ENCODE peak calls at places on chromosomes 12 and 14, in four cellular contexts. J is H1, K is endothelial cell of umbilical vein, Q is A549. S is an unnamed sample.
A peak's percentile ranks its signal among the peaks of the same experiment; 100 is the strongest.

GRCh38 chr12:122350444-122350843 is 72.0 kb downstream of the CLIP1 start:
- DNase-seq in J (no peak), Q (no peak), K (peak; percentile 91), S (no peak)

GRCh38 chr12:1605129-1606020 is 11.0 kb upstream of the FBXL14 start:
- DNase-seq in J (no peak), K (peak; percentile 81), Q (peak; percentile 88), S (peak; percentile 82)

GRCh38 chr12:78209851-78210493 is 379.3 kb downstream of the NAV3 start:
- DNase-seq in K (no peak), Q (no peak), J (no peak), S (no peak)

GRCh38 chr14:95480109-95480886 is 36.2 kb downstream of the SYNE3 start:
- DNase-seq in K (no peak), J (no peak), Q (no peak), S (no peak)

GRCh38 chr14:35134329-35135123 is 12.2 kb downstream of the PRORP start:
- DNase-seq in Q (no peak), J (no peak), K (no peak), S (no peak)

GRCh38 chr12:39988574-39988973 is 117.3 kb downstream of the SLC2A13 start:
- DNase-seq in K (no peak), Q (no peak), J (no peak), S (no peak)

GRCh38 chr14:34420547-34421150 is 41.4 kb downstream of the SPTSSA start:
- DNase-seq in K (no peak), Q (no peak), J (no peak), S (peak; percentile 10)

GRCh38 chr12:12529783-12530421 is 32.8 kb downstream of the DUSP16 start:
- DNase-seq in J (no peak), K (no peak), Q (no peak), S (no peak)

GRCh38 chr14:38851109-38851508 is 251.9 kb downstream of the SEC23A start:
- DNase-seq in J (no peak), Q (no peak), K (no peak), S (no peak)

GRCh38 chr12:19436931-19437330 is 2.4 kb upstream of the AEBP2 start:
- DNase-seq in Q (no peak), J (no peak), K (no peak), S (no peak)

GRCh38 chr12:87382959-87383591 is 646.1 kb downstream of the C12orf50 start:
- DNase-seq in K (no peak), J (no peak), Q (no peak), S (peak; percentile 5)

GRCh38 chr12:34406228-34406995 is 384.1 kb downstream of the ALG10 start:
- DNase-seq in K (no peak), J (no peak), Q (no peak), S (no peak)

GRCh38 chr12:636632-637031 is 26.6 kb downstream of the NINJ2 start:
- DNase-seq in J (no peak), K (no peak), Q (no peak), S (no peak)

GRCh38 chr12:122862872-122863701 is 27.8 kb downstream of the HIP1R start:
- DNase-seq in K (no peak), J (no peak), Q (no peak), S (no peak)

GRCh38 chr14:54637270-54637669 is 70.3 kb downstream of the SAMD4A start:
- DNase-seq in K (no peak), J (no peak), Q (no peak), S (no peak)

GRCh38 chr12:69502342-69503081 is 32.3 kb downstream of the FRS2 start:
- DNase-seq in J (no peak), K (no peak), Q (peak; percentile 31), S (no peak)

GRCh38 chr12:95386056-95386455 is 87.9 kb upstream of the METAP2 start:
- DNase-seq in J (no peak), Q (no peak), K (no peak), S (no peak)

GRCh38 chr14:37185670-37186069 is 12.1 kb upstream of the MIPOL1 start:
- DNase-seq in J (no peak), Q (no peak), K (no peak), S (no peak)

GRCh38 chr14:101120636-101121398 is 217.3 kb upstream of the RTL1 start:
- DNase-seq in Q (no peak), K (no peak), J (no peak), S (peak; percentile 89)

GRCh38 chr14:103634156-103634555 is 5.1 kb downstream of the KLC1 start:
- DNase-seq in K (no peak), J (no peak), Q (no peak), S (no peak)

GRCh38 chr12:53113307-53113706 is 10.0 kb downstream of the SOAT2 start:
- DNase-seq in K (no peak), J (no peak), Q (no peak), S (no peak)

GRCh38 chr14:103711516-103712431 is 3.5 kb downstream of the XRCC3 start:
- DNase-seq in J (no peak), K (peak; percentile 45), Q (no peak), S (no peak)

GRCh38 chr12:62631531-62632520 is 165.2 kb downstream of the MON2 start:
- DNase-seq in Q (peak; percentile 68), J (no peak), K (peak; percentile 68), S (peak; percentile 24)

GRCh38 chr12:49633703-49634311 is 10.4 kb downstream of the PRPF40B start:
- DNase-seq in K (no peak), Q (no peak), J (no peak), S (no peak)

GRCh38 chr12:49632401-49632800 is 9.0 kb downstream of the PRPF40B start:
- DNase-seq in Q (no peak), K (no peak), J (no peak), S (no peak)

GRCh38 chr12:49627752-49628360 is 4.5 kb downstream of the PRPF40B start:
- DNase-seq in K (peak; percentile 59), J (no peak), Q (no peak), S (no peak)

GRCh38 chr12:49632986-49633702 is 9.8 kb downstream of the PRPF40B start:
- DNase-seq in Q (no peak), J (no peak), K (no peak), S (no peak)

DNA sequence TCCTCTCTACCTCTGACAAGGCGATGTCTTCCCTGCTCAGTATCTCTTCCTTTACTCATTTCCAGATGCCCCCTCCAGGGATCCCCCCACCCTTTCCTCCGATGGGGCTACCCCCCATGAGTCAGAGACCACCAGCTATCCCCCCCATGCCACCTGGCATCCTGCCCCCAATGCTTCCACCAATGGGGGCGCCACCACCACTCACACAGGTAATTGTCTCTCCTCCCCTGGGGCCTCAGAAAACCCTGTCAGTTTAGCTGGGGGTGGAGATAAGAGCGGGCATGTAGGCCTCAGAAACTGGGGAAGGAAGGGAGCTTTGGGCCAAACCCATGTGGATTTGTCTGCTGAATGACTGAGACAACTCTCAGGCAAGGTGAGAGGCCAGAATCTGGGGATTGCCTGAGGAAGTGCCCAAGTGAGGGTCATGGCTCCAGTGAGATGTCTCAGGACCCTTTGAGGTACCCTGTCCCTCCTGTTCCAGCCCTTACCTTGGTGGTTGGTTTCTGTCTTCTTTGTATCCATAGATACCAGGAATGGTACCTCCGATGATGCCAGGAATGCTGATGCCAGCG is 8.1 kb downstream of the PRPF40B start:
- DNase-seq in K (no peak), J (no peak), Q (no peak), S (no peak)
- TF ChIP-seq CTCF in K (no peak), J (peak; percentile 22), Q (no peak), S (no peak)

GRCh38 chr14:22081352-22081751 is 407.7 kb upstream of the OR4E1 start:
- DNase-seq in Q (no peak), K (no peak), J (no peak), S (no peak)
- TF ChIP-seq POLR2A in Q (no peak), K (no peak), J (no peak), S (no peak)

DNA sequence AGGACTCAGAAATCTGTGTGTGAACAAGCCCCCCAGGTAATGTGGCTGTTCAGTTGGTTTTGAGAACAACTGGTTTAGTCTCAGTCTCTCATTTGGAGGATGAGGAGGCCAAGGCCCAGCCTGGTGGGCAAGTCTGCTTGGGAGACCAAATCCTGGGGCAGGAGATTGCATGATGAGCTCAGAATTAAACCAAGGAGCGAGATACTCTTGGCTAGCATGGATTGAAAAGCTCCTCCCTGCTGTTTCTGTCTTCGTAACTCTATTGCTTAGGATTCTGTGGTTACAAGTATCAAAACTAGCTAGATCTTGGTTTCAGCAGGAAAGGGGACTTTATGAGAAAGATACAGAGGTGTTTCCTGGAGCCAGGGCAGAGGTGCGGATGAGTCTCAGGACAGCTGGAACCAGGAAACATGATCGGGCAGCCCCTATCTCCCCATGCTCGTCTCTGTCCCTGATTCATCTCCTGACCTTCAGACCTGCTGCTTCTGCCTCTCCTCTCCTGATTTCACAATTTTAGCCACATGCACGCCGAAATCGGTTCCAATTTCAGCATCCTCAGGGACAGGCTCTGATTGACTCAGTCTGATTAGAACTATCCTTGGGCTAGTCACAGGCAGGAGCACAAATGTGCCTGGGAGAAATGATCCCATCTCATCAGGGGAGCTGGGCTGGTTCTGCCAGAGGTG is 40.2 kb upstream of the RIN3 start:
- DNase-seq in J (no peak), K (no peak), Q (peak; percentile 61), S (peak; percentile 62)
- TF ChIP-seq MAX in J (no peak), K (no peak), Q (no peak), S (peak; percentile 40)

DNA sequence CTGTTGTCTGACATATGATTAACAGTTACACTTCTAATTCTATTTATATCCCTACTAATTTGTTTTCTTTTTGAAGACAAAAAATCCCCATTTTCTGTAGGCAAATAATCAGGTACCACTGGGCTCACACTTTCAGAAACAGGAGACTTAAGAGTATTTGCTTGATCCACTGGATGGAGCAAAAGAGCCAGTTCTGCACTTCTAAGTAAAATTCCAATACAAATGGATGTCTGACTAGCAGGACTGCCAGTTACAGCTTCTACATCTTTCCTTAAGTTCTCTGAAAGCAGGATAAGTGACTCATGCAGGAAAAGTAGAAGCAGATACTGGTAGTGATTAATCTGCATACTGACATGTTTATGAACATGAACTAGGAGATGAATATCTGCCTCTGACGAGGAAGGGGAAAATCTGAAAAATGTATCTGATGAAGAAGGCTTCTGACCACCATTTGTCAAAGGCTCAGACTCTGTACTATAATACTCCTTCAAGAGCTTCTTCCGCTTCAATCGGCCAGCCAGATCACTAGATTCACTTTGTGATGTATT is 73.8 kb upstream of the ANKS1B start:
- DNase-seq in Q (peak; percentile 39), K (peak; percentile 94), J (no peak), S (peak; percentile 13)
- TF ChIP-seq CTCF in Q (no peak), K (peak; percentile 35), J (no peak), S (no peak)

DNA sequence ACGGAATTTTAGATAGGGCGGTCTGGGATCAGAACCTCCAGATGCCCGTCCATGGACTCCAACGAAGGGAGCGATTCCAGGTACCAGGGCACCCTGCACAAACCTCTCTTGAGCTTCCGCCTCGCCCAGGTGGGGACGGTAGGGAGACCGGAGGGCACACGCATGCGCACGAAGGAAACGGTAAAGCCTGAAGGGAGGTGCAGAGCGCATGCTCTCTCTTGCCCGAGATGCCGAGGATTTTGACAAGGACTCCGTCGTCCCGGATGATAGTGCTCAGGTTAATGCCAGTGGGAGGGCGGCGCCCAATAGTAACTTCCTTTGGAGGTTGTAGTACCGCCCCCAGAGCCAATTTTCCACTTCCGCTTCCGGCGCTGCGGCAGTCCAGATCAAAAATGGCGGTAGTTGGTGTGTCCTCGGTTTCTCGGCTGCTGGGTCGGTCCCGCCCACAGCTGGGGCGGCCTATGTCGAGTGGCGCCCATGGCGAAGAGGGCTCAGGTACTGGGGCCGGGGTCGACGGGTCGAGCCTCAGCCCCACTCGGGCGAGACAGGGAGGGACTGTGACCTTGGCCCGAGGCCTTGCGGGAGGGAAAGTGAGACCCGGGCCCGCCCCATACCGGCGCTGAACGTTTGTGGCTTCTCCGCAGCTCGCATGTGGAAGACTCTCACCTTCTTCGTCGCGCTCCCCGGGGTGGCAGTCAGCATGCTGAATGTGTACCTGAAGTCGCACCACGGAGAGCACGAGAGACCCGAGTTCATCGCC is at the start of gene COX6A1:
- DNase-seq in K (peak; percentile 91), Q (peak; percentile 99), J (peak; percentile 98), S (peak; percentile 100)
- TF ChIP-seq POLR2A in K (peak; percentile 93), Q (peak; percentile 77), J (peak; percentile 82), S (peak; percentile 78)